ENCODE peak calls at places on chromosome 11, in five cellular contexts. One of them, this sample, is unnamed. For H3K27me3, the result is how much of the 10 kb centered on the place peaks cover.

GRCh38 chr11:119303227-119303718 is 13.7 kb downstream of the MCAM start:
- DNase-seq in pancreas: no peak
- DNase-seq in psoas muscle: no peak
- DNase-seq in endodermal cell: no peak
- DNase-seq in right atrium auricular region: no peak
- DNase-seq in this sample: no peak

GRCh38 chr11:13462311-13462927 is 603 bp downstream of the BTBD10 start:
- DNase-seq in psoas muscle: peak
- DNase-seq in right atrium auricular region: no peak
- DNase-seq in endodermal cell: peak
- DNase-seq in pancreas: peak
- DNase-seq in this sample: peak

GRCh38 chr11:117328414-117329010 is 858 bp downstream of the CEP164 start:
- DNase-seq in psoas muscle: no peak
- DNase-seq in endodermal cell: no peak
- DNase-seq in right atrium auricular region: peak
- DNase-seq in pancreas: no peak
- DNase-seq in this sample: peak

GRCh38 chr11:20754957-20755356 is 85.6 kb downstream of the NELL1 start:
- DNase-seq in pancreas: no peak
- DNase-seq in right atrium auricular region: no peak
- DNase-seq in endodermal cell: peak
- DNase-seq in psoas muscle: no peak
- DNase-seq in this sample: no peak

GRCh38 chr11:119664063-119664572 is 64.9 kb downstream of the NECTIN1 start:
- DNase-seq in psoas muscle: no peak
- DNase-seq in pancreas: peak
- DNase-seq in endodermal cell: no peak
- DNase-seq in right atrium auricular region: no peak
- DNase-seq in this sample: peak

GRCh38 chr11:10294289-10294953 is 402 bp upstream of the SBF2 start:
- DNase-seq in pancreas: peak
- DNase-seq in psoas muscle: peak
- DNase-seq in endodermal cell: peak
- DNase-seq in right atrium auricular region: no peak
- DNase-seq in this sample: no peak

GRCh38 chr11:47786373-47786772 is 19.2 kb upstream of the FNBP4 start:
- DNase-seq in psoas muscle: peak
- DNase-seq in right atrium auricular region: peak
- DNase-seq in endodermal cell: no peak
- DNase-seq in pancreas: no peak
- DNase-seq in this sample: no peak

GRCh38 chr11:121589946-121590537 is 137.3 kb upstream of the SORL1-AS1 start:
- DNase-seq in psoas muscle: no peak
- DNase-seq in right atrium auricular region: no peak
- DNase-seq in endodermal cell: no peak
- DNase-seq in pancreas: no peak
- DNase-seq in this sample: no peak

GRCh38 chr11:133832096-133833081 is 12.9 kb downstream of the SPATA19 start:
- DNase-seq in right atrium auricular region: no peak
- DNase-seq in endodermal cell: peak
- DNase-seq in psoas muscle: no peak
- DNase-seq in pancreas: no peak
- DNase-seq in this sample: no peak

GRCh38 chr11:80441821-80442220 is 1001.0 kb upstream of the TENM4 start:
- DNase-seq in endodermal cell: no peak
- DNase-seq in pancreas: no peak
- DNase-seq in right atrium auricular region: no peak
- DNase-seq in psoas muscle: no peak
- DNase-seq in this sample: no peak

GRCh38 chr11:90204832-90205646 is 17.8 kb downstream of the CHORDC1 start:
- DNase-seq in right atrium auricular region: no peak
- DNase-seq in pancreas: no peak
- DNase-seq in endodermal cell: no peak
- DNase-seq in psoas muscle: no peak
- DNase-seq in this sample: no peak

GRCh38 chr11:107359701-107360100 is 97.9 kb downstream of the CWF19L2 start:
- DNase-seq in pancreas: no peak
- DNase-seq in endodermal cell: no peak
- DNase-seq in psoas muscle: no peak
- DNase-seq in right atrium auricular region: no peak
- DNase-seq in this sample: no peak

GRCh38 chr11:15770798-15771414 is 585.4 kb downstream of the SOX6 start:
- DNase-seq in right atrium auricular region: no peak
- DNase-seq in psoas muscle: no peak
- DNase-seq in endodermal cell: peak
- DNase-seq in pancreas: no peak
- DNase-seq in this sample: peak

GRCh38 chr11:18650859-18651557 is 16.9 kb upstream of the SPTY2D1 start:
- DNase-seq in endodermal cell: peak
- DNase-seq in psoas muscle: no peak
- DNase-seq in right atrium auricular region: peak
- DNase-seq in pancreas: no peak
- DNase-seq in this sample: peak

GRCh38 chr11:47983464-47984397 is 3.4 kb downstream of the PTPRJ start:
- DNase-seq in psoas muscle: no peak
- DNase-seq in endodermal cell: no peak
- DNase-seq in pancreas: no peak
- DNase-seq in right atrium auricular region: no peak
- DNase-seq in this sample: no peak

GRCh38 chr11:17563248-17563647 is 16.2 kb downstream of the OTOG start:
- DNase-seq in endodermal cell: peak
- DNase-seq in psoas muscle: no peak
- DNase-seq in pancreas: no peak
- DNase-seq in right atrium auricular region: no peak
- DNase-seq in this sample: peak

GRCh38 chr11:121412000-121412587 is 40.0 kb upstream of the SORL1 start:
- DNase-seq in psoas muscle: no peak
- DNase-seq in right atrium auricular region: no peak
- DNase-seq in endodermal cell: no peak
- DNase-seq in pancreas: no peak
- DNase-seq in this sample: no peak

GRCh38 chr11:67355794-67356550 is 2.6 kb upstream of the POLD4 start:
- DNase-seq in right atrium auricular region: no peak
- DNase-seq in pancreas: no peak
- DNase-seq in psoas muscle: no peak
- DNase-seq in endodermal cell: no peak
- DNase-seq in this sample: no peak

GRCh38 chr11:12461516-12461915 is 84.1 kb downstream of the PARVA start:
- DNase-seq in right atrium auricular region: no peak
- DNase-seq in pancreas: no peak
- DNase-seq in endodermal cell: peak
- DNase-seq in psoas muscle: no peak
- DNase-seq in this sample: no peak

GRCh38 chr11:61771995-61772455 is 19.6 kb downstream of the MYRF start:
- DNase-seq in right atrium auricular region: no peak
- DNase-seq in endodermal cell: peak
- DNase-seq in pancreas: no peak
- DNase-seq in psoas muscle: no peak
- DNase-seq in this sample: no peak

GRCh38 chr11:116814502-116814901 is 8.6 kb downstream of the APOA4 start:
- DNase-seq in pancreas: no peak
- DNase-seq in endodermal cell: no peak
- DNase-seq in psoas muscle: no peak
- DNase-seq in right atrium auricular region: no peak
- DNase-seq in this sample: no peak

GRCh38 chr11:130340671-130341319 is 26.1 kb upstream of the ZBTB44 start:
- DNase-seq in psoas muscle: no peak
- DNase-seq in right atrium auricular region: no peak
- DNase-seq in endodermal cell: no peak
- DNase-seq in pancreas: no peak
- DNase-seq in this sample: no peak

GRCh38 chr11:2526808-2527381 is 82.1 kb downstream of the KCNQ1 start:
- DNase-seq in right atrium auricular region: no peak
- DNase-seq in psoas muscle: peak
- DNase-seq in endodermal cell: peak
- DNase-seq in pancreas: peak
- DNase-seq in this sample: peak
- H3K27ac ChIP-seq in right atrium auricular region: no peak
- H3K27ac ChIP-seq in psoas muscle: no peak
- H3K27ac ChIP-seq in endodermal cell: no peak
- H3K27ac ChIP-seq in pancreas: no peak
- H3K27ac ChIP-seq in this sample: peak

GRCh38 chr11:64319421-64319761 is 1.5 kb downstream of the PRDX5 start:
- DNase-seq in right atrium auricular region: no peak
- DNase-seq in psoas muscle: no peak
- DNase-seq in pancreas: no peak
- DNase-seq in endodermal cell: no peak
- DNase-seq in this sample: no peak
- H3K4me3 ChIP-seq in right atrium auricular region: no peak
- H3K4me3 ChIP-seq in psoas muscle: peak
- H3K4me3 ChIP-seq in pancreas: peak
- H3K4me3 ChIP-seq in endodermal cell: peak
- H3K4me3 ChIP-seq in this sample: peak

GRCh38 chr11:3859373-3859881 is 4.0 kb downstream of the STIM1 start:
- DNase-seq in psoas muscle: peak
- DNase-seq in endodermal cell: peak
- DNase-seq in right atrium auricular region: no peak
- DNase-seq in pancreas: peak
- DNase-seq in this sample: peak
- H3K27me3 ChIP-seq in psoas muscle: under half
- H3K27me3 ChIP-seq in endodermal cell: under half
- H3K27me3 ChIP-seq in right atrium auricular region: under half
- H3K27me3 ChIP-seq in pancreas: under half
- H3K27me3 ChIP-seq in this sample: under half

GRCh38 chr11:98056945-98057344 is 963.8 kb upstream of the CNTN5 start:
- DNase-seq in pancreas: no peak
- DNase-seq in psoas muscle: no peak
- DNase-seq in endodermal cell: no peak
- DNase-seq in right atrium auricular region: no peak
- DNase-seq in this sample: no peak
- H3K27ac ChIP-seq in pancreas: no peak
- H3K27ac ChIP-seq in psoas muscle: no peak
- H3K27ac ChIP-seq in endodermal cell: no peak
- H3K27ac ChIP-seq in right atrium auricular region: no peak
- H3K27ac ChIP-seq in this sample: no peak

DNA sequence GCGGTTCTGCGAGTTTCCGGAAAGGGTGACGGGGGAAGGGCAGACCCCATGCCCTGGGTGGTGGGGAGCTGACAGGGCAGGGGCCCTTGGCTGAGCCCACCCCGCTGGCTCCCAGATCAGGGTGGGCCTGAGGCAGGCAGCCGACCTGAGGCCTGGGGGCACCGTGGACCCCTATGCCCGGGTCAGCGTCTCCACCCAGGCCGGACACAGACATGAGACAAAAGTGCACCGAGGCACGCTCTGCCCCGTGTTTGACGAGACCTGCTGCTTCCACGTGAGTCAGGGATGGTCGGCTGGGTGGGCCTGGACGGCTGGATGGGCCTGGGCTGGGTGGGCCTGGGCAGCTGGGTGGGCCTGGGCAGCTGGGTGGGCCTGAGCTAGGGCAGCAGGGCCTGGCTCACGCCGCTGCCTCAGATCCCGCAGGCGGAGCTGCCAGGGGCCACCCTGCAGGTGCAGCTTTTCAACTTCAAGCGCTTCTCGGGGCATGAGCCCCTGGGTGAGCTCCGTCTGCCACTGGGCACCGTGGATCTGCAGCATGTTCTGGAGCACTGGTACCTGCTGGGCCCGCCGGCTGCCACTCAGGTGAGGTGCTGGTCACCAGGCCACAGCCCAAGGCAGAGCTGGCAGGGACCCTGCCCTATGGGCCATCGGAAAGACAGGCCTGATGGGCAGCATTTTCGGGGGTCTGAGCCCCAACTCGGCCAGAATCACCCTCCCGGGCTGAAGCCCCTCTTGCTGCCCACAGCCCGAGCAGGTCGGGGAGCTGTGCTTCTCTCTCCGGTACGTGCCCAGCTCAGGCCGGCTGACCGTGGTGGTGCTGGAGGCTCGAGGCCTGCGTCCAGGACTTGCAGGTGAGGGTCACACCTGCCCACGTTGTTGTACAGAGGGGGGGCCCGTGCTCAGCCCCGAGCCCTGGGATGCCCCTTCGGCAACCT is 1.5 kb downstream of the SYT8 start:
- DNase-seq in psoas muscle: peak
- DNase-seq in right atrium auricular region: no peak
- DNase-seq in endodermal cell: no peak
- DNase-seq in pancreas: peak
- DNase-seq in this sample: no peak
- H3K4me3 ChIP-seq in psoas muscle: no peak
- H3K4me3 ChIP-seq in right atrium auricular region: no peak
- H3K4me3 ChIP-seq in endodermal cell: no peak
- H3K4me3 ChIP-seq in pancreas: no peak
- H3K4me3 ChIP-seq in this sample: no peak

This sample was measured in stomach.